ENCODE peak calls at places on chromosomes 11 and 22, in four cellular contexts. W, E, P and R are unnamed samples.

GRCh38 chr11:26522912-26523610 is 49.0 kb downstream of the MUC15 start:
- DNase-seq in P (no peak), E (no peak), W (peak; percentile 45), R (no peak)

GRCh38 chr22:32545801-32546200 is 71.2 kb downstream of the FBXO7 start:
- DNase-seq in W (no peak), E (no peak), P (no peak), R (no peak)

GRCh38 chr11:101441747-101442146 is 142.1 kb downstream of the TRPC6 start:
- DNase-seq in P (no peak), W (peak; percentile 58), E (peak; percentile 67), R (no peak)

GRCh38 chr22:40525250-40525884 is 111.2 kb downstream of the MRTFA start:
- DNase-seq in W (peak; percentile 48), E (peak; percentile 50), P (peak; percentile 71), R (no peak)

GRCh38 chr11:72621008-72621610 is 53.1 kb downstream of the PDE2A start:
- DNase-seq in P (no peak), W (no peak), E (no peak), R (no peak)

GRCh38 chr11:88535916-88536547 is 198.5 kb upstream of the CTSC start:
- DNase-seq in W (peak; percentile 94), E (no peak), P (no peak), R (no peak)

GRCh38 chr22:49657974-49658550 is 169.6 kb downstream of the BRD1 start:
- DNase-seq in P (no peak), E (no peak), W (no peak), R (no peak)

GRCh38 chr22:27949421-27949820 is 30.4 kb upstream of the PITPNB start:
- DNase-seq in E (no peak), P (no peak), W (no peak), R (no peak)

GRCh38 chr22:19872779-19873137 is 18.1 kb upstream of the GNB1L start:
- DNase-seq in E (peak; percentile 45), P (peak; percentile 32), W (no peak), R (peak; percentile 11)

GRCh38 chr11:68831124-68831523 is 10.6 kb downstream of the CPT1A start:
- DNase-seq in W (peak; percentile 19), E (peak; percentile 75), P (no peak), R (no peak)

GRCh38 chr22:30274061-30274812 is 7.6 kb upstream of the OSM start:
- DNase-seq in W (no peak), E (no peak), P (no peak), R (no peak)

GRCh38 chr11:117226388-117227385 is 5.2 kb downstream of the PCSK7 start:
- DNase-seq in W (peak; percentile 83), P (peak; percentile 65), E (peak; percentile 55), R (no peak)

GRCh38 chr22:37401861-37402506 is 25.3 kb downstream of the ELFN2 start:
- DNase-seq in W (no peak), E (peak; percentile 81), P (no peak), R (no peak)

GRCh38 chr22:49290286-49290685 is 537.4 kb downstream of the BRD1 start:
- DNase-seq in P (no peak), E (no peak), W (no peak), R (peak; percentile 8)

GRCh38 chr22:17412232-17412631 is 43.0 kb downstream of the CECR2 start:
- DNase-seq in W (no peak), P (no peak), E (peak; percentile 62), R (no peak)

GRCh38 chr22:27761652-27762051 is 39.9 kb downstream of the MN1 start:
- DNase-seq in W (no peak), P (no peak), E (no peak), R (no peak)

GRCh38 chr11:119599864-119600593 is 129.0 kb downstream of the NECTIN1 start:
- DNase-seq in P (no peak), E (no peak), W (peak; percentile 67), R (no peak)

GRCh38 chr11:1757861-1758610 is 5.7 kb downstream of the CTSD start:
- DNase-seq in W (no peak), E (no peak), P (peak; percentile 69), R (no peak)

GRCh38 chr11:5242933-5243844 is 6.5 kb downstream of the HBG1 start:
- DNase-seq in P (no peak), W (no peak), E (no peak), R (no peak)

GRCh38 chr22:30290679-30291333 is 1.5 kb upstream of the CASTOR1 start:
- DNase-seq in P (no peak), W (peak; percentile 62), E (peak; percentile 92), R (peak; percentile 90)

GRCh38 chr11:62726156-62727006 is 876 bp downstream of the HNRNPUL2 start:
- DNase-seq in W (no peak), P (no peak), E (peak; percentile 56), R (no peak)

GRCh38 chr11:72812968-72813739 is 1.1 kb upstream of the ATG16L2 start:
- DNase-seq in P (peak; percentile 78), W (peak; percentile 85), E (no peak), R (no peak)

GRCh38 chr22:37765953-37766566 is 41.7 kb upstream of the GCAT start:
- DNase-seq in W (no peak), E (no peak), P (no peak), R (no peak)

GRCh38 chr11:69295995-69296889 is 2.3 kb downstream of the MYEOV start:
- DNase-seq in P (peak; percentile 39), E (peak; percentile 80), W (peak; percentile 53), R (no peak)

GRCh38 chr22:20191000-20191515 is 40.2 kb upstream of the CCDC188 start:
- DNase-seq in P (no peak), E (no peak), W (no peak), R (no peak)

GRCh38 chr11:57776101-57776511 is 14.5 kb downstream of the CTNND1 start:
- DNase-seq in E (no peak), W (no peak), P (no peak), R (no peak)

GRCh38 chr11:69683764-69684333 is 8.7 kb upstream of the LTO1 start:
- DNase-seq in E (no peak), W (peak; percentile 76), P (no peak), R (no peak)

GRCh38 chr11:33531743-33532181 is 168.9 kb downstream of the C11orf91 start:
- DNase-seq in P (no peak), E (no peak), W (no peak), R (no peak)

GRCh38 chr11:2295971-2296912 is 5.5 kb downstream of the C11orf21 start:
- DNase-seq in W (no peak), E (peak; percentile 38), P (no peak), R (no peak)

GRCh38 chr11:10606536-10607208 is 38.2 kb upstream of the LYVE1 start:
- DNase-seq in E (no peak), P (no peak), W (peak; percentile 16), R (no peak)

GRCh38 chr22:38981659-38982007 is 514 bp upstream of the APOBEC3B start:
- DNase-seq in E (no peak), P (peak; percentile 36), W (no peak), R (no peak)

GRCh38 chr22:33579448-33580093 is 340.7 kb downstream of the LARGE1 start:
- DNase-seq in P (no peak), E (peak; percentile 70), W (peak; percentile 40), R (peak; percentile 74)

GRCh38 chr11:86291466-86292262 is 10.4 kb upstream of the HIKESHI start:
- DNase-seq in P (peak; percentile 69), E (peak; percentile 51), W (peak; percentile 79), R (no peak)

GRCh38 chr22:49587987-49588386 is 239.7 kb downstream of the BRD1 start:
- DNase-seq in E (peak; percentile 40), P (no peak), W (no peak), R (no peak)

GRCh38 chr11:15878756-15879155 is 477.6 kb downstream of the SOX6 start:
- DNase-seq in W (no peak), P (no peak), E (no peak), R (no peak)

GRCh38 chr11:134958870-134959269 is 546.8 kb upstream of the B3GAT1 start:
- DNase-seq in E (no peak), P (no peak), W (no peak), R (no peak)

GRCh38 chr22:48714231-48714630 is 1113.4 kb downstream of the BRD1 start:
- DNase-seq in W (no peak), P (peak; percentile 30), E (no peak), R (no peak)

GRCh38 chr11:2399488-2400068 is 972 bp upstream of the TSSC4 start:
- DNase-seq in E (no peak), W (no peak), P (peak; percentile 61), R (no peak)

GRCh38 chr11:96324912-96325311 is 18.1 kb downstream of the MAML2 start:
- DNase-seq in W (peak; percentile 66), P (no peak), E (no peak), R (no peak)

GRCh38 chr11:96326954-96327353 is 16.0 kb downstream of the MAML2 start:
- DNase-seq in E (no peak), P (no peak), W (no peak), R (no peak)

GRCh38 chr11:96321066-96321465 is 21.9 kb downstream of the MAML2 start:
- DNase-seq in P (no peak), E (no peak), W (no peak), R (no peak)

GRCh38 chr11:96322775-96323642 is 20.0 kb downstream of the MAML2 start:
- DNase-seq in E (no peak), W (no peak), P (no peak), R (no peak)

GRCh38 chr11:96323643-96323985 is 19.4 kb downstream of the MAML2 start:
- DNase-seq in W (no peak), P (no peak), E (no peak), R (no peak)
- H3K27ac ChIP-seq in W (no peak overlapping the region), P (no peak overlapping the region), E (no peak overlapping the region), R (no peak overlapping the region)

DNA sequence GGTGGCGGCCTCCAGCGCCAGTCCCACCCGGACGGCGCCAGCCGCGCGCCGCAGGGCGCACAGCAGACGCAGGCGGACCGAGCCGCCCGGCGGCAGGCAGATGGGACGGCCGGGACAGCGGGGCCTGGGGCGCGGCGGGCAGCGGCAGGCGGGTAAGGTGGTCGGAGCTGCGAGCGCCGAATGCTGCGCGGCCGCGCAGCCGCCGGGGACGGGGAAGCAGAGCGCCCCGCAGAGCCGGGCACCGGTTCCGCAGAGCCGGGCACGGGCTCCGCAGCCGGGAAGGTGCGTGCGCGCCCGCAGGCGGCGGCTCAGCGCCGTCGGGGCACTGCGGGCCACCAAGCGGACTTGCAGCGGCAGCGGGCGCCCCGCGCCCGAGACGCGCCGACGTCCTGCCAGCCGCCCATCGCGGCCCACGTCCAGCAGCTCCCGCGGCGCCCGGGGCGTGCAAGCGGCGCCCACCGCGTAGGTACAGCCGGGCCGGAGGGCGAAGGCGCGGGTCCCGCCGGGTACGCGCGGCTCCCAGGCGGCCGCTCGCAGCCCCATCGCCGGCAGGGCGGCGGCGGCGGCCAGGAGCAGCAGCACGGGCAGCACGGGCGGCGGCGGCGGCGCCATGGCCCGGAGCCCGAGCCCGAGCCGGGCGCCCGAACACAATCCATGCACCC is 730 bp downstream of the CELSR1 start:
- DNase-seq in P (no peak), E (no peak), W (no peak), R (no peak)
- H3K27me3 ChIP-seq in P (peaks cover 13% of the 10 kb centered on the region), E (peaks cover 4% of the 10 kb centered on the region), W (no peaks in the 10 kb centered on the region), R (peaks cover 43% of the 10 kb centered on the region)

GRCh38 chr11:47611240-47611863 is 17.1 kb upstream of the C1QTNF4 start:
- DNase-seq in W (no peak), E (no peak), P (no peak), R (no peak)
- H3K27ac ChIP-seq in W (no peak overlapping the region), E (no peak overlapping the region), P (no peak overlapping the region), R (no peak overlapping the region)

GRCh38 chr11:45590743-45591142 is 74.7 kb downstream of the CHST1 start:
- DNase-seq in W (no peak), E (no peak), P (no peak), R (no peak)

GRCh38 chr11:45596571-45596970 is 68.9 kb downstream of the CHST1 start:
- DNase-seq in E (no peak), W (no peak), P (no peak), R (no peak)

GRCh38 chr11:45597116-45597515 is 68.3 kb downstream of the CHST1 start:
- DNase-seq in P (no peak), E (no peak), W (no peak), R (no peak)

GRCh38 chr11:45593992-45594391 is 71.4 kb downstream of the CHST1 start:
- DNase-seq in P (no peak), E (no peak), W (peak; percentile 2), R (no peak)

GRCh38 chr11:45592581-45592980 is 72.8 kb downstream of the CHST1 start:
- DNase-seq in P (no peak), E (no peak), W (no peak), R (no peak)
- H3K27me3 ChIP-seq in P (no peaks in the 10 kb centered on the region), E (no peaks in the 10 kb centered on the region), W (peaks cover 27% of the 10 kb centered on the region), R (no peaks in the 10 kb centered on the region)